ENCODE peak calls at places on chromosomes 11 and 22, in eight cellular contexts. L, X, A, T, E, M, F and P are unnamed samples.

GRCh38 chr22:45678961-45679912 is 7.6 kb downstream of the ATXN10 start:
- DNase-seq in L (no peak), A (peak), X (no peak), T (peak), E (no peak), F (no peak), M (peak), P (peak)

GRCh38 chr11:66230978-66231377 is 37.5 kb upstream of the RAB1B start:
- DNase-seq in T (no peak), F (no peak), X (no peak), L (no peak), E (no peak), A (no peak), M (no peak), P (no peak)

GRCh38 chr11:117826832-117827231 is 2.3 kb upstream of the FXYD2 start:
- DNase-seq in L (no peak), T (no peak), M (no peak), F (no peak), E (no peak), X (no peak), A (no peak), P (no peak)

GRCh38 chr11:117823294-117823940 is 1.1 kb downstream of the FXYD2 start:
- DNase-seq in F (peak), M (no peak), A (no peak), L (no peak), X (no peak), E (no peak), T (no peak), P (peak)

GRCh38 chr11:14357843-14358728 is 897 bp downstream of the RRAS2 start:
- DNase-seq in X (no peak), F (no peak), E (peak), A (peak), M (peak), T (peak), L (no peak), P (peak)

GRCh38 chr11:20658135-20658534 is 11.3 kb upstream of the NELL1 start:
- DNase-seq in E (no peak), X (no peak), F (no peak), M (no peak), L (no peak), A (no peak), T (no peak), P (no peak)

GRCh38 chr22:41367680-41368542 is 13.8 kb upstream of the TEF start:
- DNase-seq in A (peak), F (no peak), E (no peak), L (peak), T (peak), X (peak), M (peak), P (no peak)

GRCh38 chr11:33956611-33957010 is 64.7 kb upstream of the LMO2 start:
- DNase-seq in M (no peak), A (no peak), X (no peak), E (no peak), F (no peak), L (no peak), T (no peak), P (no peak)

GRCh38 chr11:3158821-3159220 is 6.3 kb downstream of the OSBPL5 start:
- DNase-seq in M (no peak), F (no peak), A (no peak), X (no peak), E (no peak), T (no peak), L (no peak), P (no peak)

GRCh38 chr11:86888164-86888977 is 66.8 kb downstream of the FZD4 start:
- DNase-seq in F (no peak), E (no peak), T (peak), X (no peak), L (no peak), A (peak), M (peak), P (no peak)

GRCh38 chr11:94193288-94193687 is 64.6 kb downstream of the PANX1 start:
- DNase-seq in X (no peak), L (no peak), T (peak), M (peak), E (no peak), A (peak), F (no peak), P (peak)

GRCh38 chr11:70505761-70506657 is 107.7 kb downstream of the CTTN start:
- DNase-seq in M (no peak), E (no peak), L (no peak), A (no peak), X (no peak), T (no peak), F (no peak), P (no peak)

GRCh38 chr11:94595061-94595460 is 27.9 kb downstream of the PIWIL4 start:
- DNase-seq in M (no peak), T (no peak), X (peak), F (peak), E (no peak), L (no peak), A (no peak), P (no peak)

GRCh38 chr11:67277231-67277961 is 11.1 kb downstream of the GRK2 start:
- DNase-seq in E (peak), F (peak), X (no peak), M (peak), A (peak), T (peak), L (peak), P (peak)

GRCh38 chr11:123838199-123838598 is 32.0 kb upstream of the OR6M1 start:
- DNase-seq in T (no peak), M (no peak), L (no peak), E (no peak), X (no peak), F (no peak), A (no peak), P (no peak)

GRCh38 chr22:27241430-27242110 is 560.0 kb downstream of the MN1 start:
- DNase-seq in X (peak), M (peak), L (no peak), T (no peak), E (no peak), A (no peak), F (no peak), P (peak)